ENCODE peak calls at places on chromosomes 3 and 15, in nine cellular contexts. One of them, this sample, is unnamed.

GRCh38 chr3:64063207-64063981 is 40.1 kb upstream of the PSMD6 start:
- DNase-seq in small intestine: no peak
- DNase-seq in NT2/D1: no peak
- DNase-seq in stomach: no peak
- DNase-seq in CD4-positive, CD25-positive, alpha-beta regulatory T cell: no peak
- DNase-seq in body of pancreas: no peak
- DNase-seq in HCT116: no peak
- DNase-seq in T-helper 17 cell: no peak
- DNase-seq in psoas muscle: no peak
- DNase-seq in this sample: no peak

GRCh38 chr3:133966954-133967353 is 62.8 kb downstream of the SLCO2A1 start:
- DNase-seq in small intestine: no peak
- DNase-seq in NT2/D1: peak; percentile 18
- DNase-seq in stomach: no peak
- DNase-seq in CD4-positive, CD25-positive, alpha-beta regulatory T cell: no peak
- DNase-seq in body of pancreas: no peak
- DNase-seq in HCT116: no peak
- DNase-seq in T-helper 17 cell: no peak
- DNase-seq in psoas muscle: no peak
- DNase-seq in this sample: no peak

GRCh38 chr3:128309026-128309425 is 155.7 kb downstream of the EEFSEC start:
- DNase-seq in small intestine: no peak
- DNase-seq in NT2/D1: no peak
- DNase-seq in stomach: no peak
- DNase-seq in CD4-positive, CD25-positive, alpha-beta regulatory T cell: no peak
- DNase-seq in body of pancreas: no peak
- DNase-seq in HCT116: no peak
- DNase-seq in T-helper 17 cell: no peak
- DNase-seq in psoas muscle: no peak
- DNase-seq in this sample: peak; percentile 8

GRCh38 chr3:106825962-106826605 is 551.2 kb upstream of the CCDC54 start:
- DNase-seq in small intestine: no peak
- DNase-seq in NT2/D1: no peak
- DNase-seq in stomach: no peak
- DNase-seq in CD4-positive, CD25-positive, alpha-beta regulatory T cell: no peak
- DNase-seq in body of pancreas: no peak
- DNase-seq in HCT116: no peak
- DNase-seq in T-helper 17 cell: no peak
- DNase-seq in psoas muscle: no peak
- DNase-seq in this sample: no peak

GRCh38 chr3:10495003-10495402 is 10.4 kb downstream of the ATP2B2 start:
- DNase-seq in small intestine: peak; percentile 61
- DNase-seq in NT2/D1: no peak
- DNase-seq in stomach: peak; percentile 51
- DNase-seq in CD4-positive, CD25-positive, alpha-beta regulatory T cell: no peak
- DNase-seq in body of pancreas: peak; percentile 76
- DNase-seq in HCT116: peak; percentile 58
- DNase-seq in T-helper 17 cell: no peak
- DNase-seq in psoas muscle: peak; percentile 60
- DNase-seq in this sample: peak; percentile 21

GRCh38 chr15:96348112-96349027 is 17.9 kb downstream of the NR2F2 start:
- DNase-seq in small intestine: no peak
- DNase-seq in NT2/D1: no peak
- DNase-seq in stomach: no peak
- DNase-seq in CD4-positive, CD25-positive, alpha-beta regulatory T cell: no peak
- DNase-seq in body of pancreas: no peak
- DNase-seq in HCT116: no peak
- DNase-seq in T-helper 17 cell: no peak
- DNase-seq in psoas muscle: no peak
- DNase-seq in this sample: peak; percentile 14

GRCh38 chr3:57778499-57778898 is 22.4 kb downstream of the SLMAP start:
- DNase-seq in small intestine: no peak
- DNase-seq in NT2/D1: no peak
- DNase-seq in stomach: no peak
- DNase-seq in CD4-positive, CD25-positive, alpha-beta regulatory T cell: no peak
- DNase-seq in body of pancreas: no peak
- DNase-seq in HCT116: no peak
- DNase-seq in T-helper 17 cell: no peak
- DNase-seq in psoas muscle: no peak
- DNase-seq in this sample: no peak

GRCh38 chr3:187368251-187368733 is at the start of gene RTP4:
- DNase-seq in small intestine: peak; percentile 91
- DNase-seq in NT2/D1: no peak
- DNase-seq in stomach: no peak
- DNase-seq in CD4-positive, CD25-positive, alpha-beta regulatory T cell: peak; percentile 5
- DNase-seq in body of pancreas: peak; percentile 9
- DNase-seq in HCT116: no peak
- DNase-seq in T-helper 17 cell: no peak
- DNase-seq in psoas muscle: no peak
- DNase-seq in this sample: peak; percentile 53

GRCh38 chr3:24680214-24680967 is 185.7 kb upstream of the THRB start:
- DNase-seq in small intestine: peak; percentile 53
- DNase-seq in NT2/D1: no peak
- DNase-seq in stomach: peak; percentile 66
- DNase-seq in CD4-positive, CD25-positive, alpha-beta regulatory T cell: no peak
- DNase-seq in body of pancreas: peak; percentile 62
- DNase-seq in HCT116: peak; percentile 42
- DNase-seq in T-helper 17 cell: no peak
- DNase-seq in psoas muscle: peak; percentile 84
- DNase-seq in this sample: peak; percentile 72

GRCh38 chr3:120773932-120774331 is 31.4 kb downstream of the GTF2E1 start:
- DNase-seq in small intestine: no peak
- DNase-seq in NT2/D1: no peak
- DNase-seq in stomach: no peak
- DNase-seq in CD4-positive, CD25-positive, alpha-beta regulatory T cell: no peak
- DNase-seq in body of pancreas: no peak
- DNase-seq in HCT116: no peak
- DNase-seq in T-helper 17 cell: no peak
- DNase-seq in psoas muscle: no peak
- DNase-seq in this sample: no peak

GRCh38 chr15:22904736-22905135 is 66.3 kb downstream of the NIPA2 start:
- DNase-seq in small intestine: no peak
- DNase-seq in NT2/D1: no peak
- DNase-seq in stomach: no peak
- DNase-seq in CD4-positive, CD25-positive, alpha-beta regulatory T cell: no peak
- DNase-seq in body of pancreas: peak; percentile 71
- DNase-seq in HCT116: no peak
- DNase-seq in T-helper 17 cell: no peak
- DNase-seq in psoas muscle: no peak
- DNase-seq in this sample: no peak

GRCh38 chr15:47725924-47726323 is 8.6 kb downstream of the SEMA6D start:
- DNase-seq in small intestine: no peak
- DNase-seq in NT2/D1: no peak
- DNase-seq in stomach: no peak
- DNase-seq in CD4-positive, CD25-positive, alpha-beta regulatory T cell: no peak
- DNase-seq in body of pancreas: peak; percentile 41
- DNase-seq in HCT116: no peak
- DNase-seq in T-helper 17 cell: no peak
- DNase-seq in psoas muscle: peak; percentile 69
- DNase-seq in this sample: no peak

GRCh38 chr3:107366766-107367165 is 10.5 kb upstream of the CCDC54 start:
- DNase-seq in small intestine: no peak
- DNase-seq in NT2/D1: no peak
- DNase-seq in stomach: no peak
- DNase-seq in CD4-positive, CD25-positive, alpha-beta regulatory T cell: no peak
- DNase-seq in body of pancreas: no peak
- DNase-seq in HCT116: no peak
- DNase-seq in T-helper 17 cell: no peak
- DNase-seq in psoas muscle: no peak
- DNase-seq in this sample: no peak

GRCh38 chr15:20644026-20644425 is 102.4 kb upstream of the GOLGA6L6 start:
- DNase-seq in small intestine: no peak
- DNase-seq in NT2/D1: no peak
- DNase-seq in stomach: no peak
- DNase-seq in CD4-positive, CD25-positive, alpha-beta regulatory T cell: no peak
- DNase-seq in body of pancreas: no peak
- DNase-seq in HCT116: no peak
- DNase-seq in T-helper 17 cell: no peak
- DNase-seq in psoas muscle: peak; percentile 46
- DNase-seq in this sample: no peak
- H3K9me3 ChIP-seq in small intestine: no peaks in the 10 kb centered on the region
- H3K9me3 ChIP-seq in NT2/D1: no peaks in the 10 kb centered on the region
- H3K9me3 ChIP-seq in stomach: no peaks in the 10 kb centered on the region
- H3K9me3 ChIP-seq in CD4-positive, CD25-positive, alpha-beta regulatory T cell: no peaks in the 10 kb centered on the region
- H3K9me3 ChIP-seq in body of pancreas: no peaks in the 10 kb centered on the region
- H3K9me3 ChIP-seq in HCT116: peaks cover 20% of the 10 kb centered on the region
- H3K9me3 ChIP-seq in T-helper 17 cell: no peaks in the 10 kb centered on the region
- H3K9me3 ChIP-seq in psoas muscle: no peaks in the 10 kb centered on the region
- H3K9me3 ChIP-seq in this sample: no peaks in the 10 kb centered on the region

GRCh38 chr15:26455828-26456227 is 317.0 kb downstream of the GABRB3 start:
- DNase-seq in small intestine: no peak
- DNase-seq in NT2/D1: no peak
- DNase-seq in stomach: no peak
- DNase-seq in CD4-positive, CD25-positive, alpha-beta regulatory T cell: no peak
- DNase-seq in body of pancreas: no peak
- DNase-seq in HCT116: no peak
- DNase-seq in T-helper 17 cell: no peak
- DNase-seq in psoas muscle: no peak
- DNase-seq in this sample: no peak
- H3K9me3 ChIP-seq in small intestine: peaks cover 3% of the 10 kb centered on the region
- H3K9me3 ChIP-seq in NT2/D1: peaks cover 12% of the 10 kb centered on the region
- H3K9me3 ChIP-seq in stomach: peaks cover 54% of the 10 kb centered on the region
- H3K9me3 ChIP-seq in CD4-positive, CD25-positive, alpha-beta regulatory T cell: peaks cover 38% of the 10 kb centered on the region
- H3K9me3 ChIP-seq in body of pancreas: no peaks in the 10 kb centered on the region
- H3K9me3 ChIP-seq in HCT116: peaks cover 59% of the 10 kb centered on the region
- H3K9me3 ChIP-seq in T-helper 17 cell: no peaks in the 10 kb centered on the region
- H3K9me3 ChIP-seq in psoas muscle: no peaks in the 10 kb centered on the region
- H3K9me3 ChIP-seq in this sample: peaks cover 5% of the 10 kb centered on the region

DNA sequence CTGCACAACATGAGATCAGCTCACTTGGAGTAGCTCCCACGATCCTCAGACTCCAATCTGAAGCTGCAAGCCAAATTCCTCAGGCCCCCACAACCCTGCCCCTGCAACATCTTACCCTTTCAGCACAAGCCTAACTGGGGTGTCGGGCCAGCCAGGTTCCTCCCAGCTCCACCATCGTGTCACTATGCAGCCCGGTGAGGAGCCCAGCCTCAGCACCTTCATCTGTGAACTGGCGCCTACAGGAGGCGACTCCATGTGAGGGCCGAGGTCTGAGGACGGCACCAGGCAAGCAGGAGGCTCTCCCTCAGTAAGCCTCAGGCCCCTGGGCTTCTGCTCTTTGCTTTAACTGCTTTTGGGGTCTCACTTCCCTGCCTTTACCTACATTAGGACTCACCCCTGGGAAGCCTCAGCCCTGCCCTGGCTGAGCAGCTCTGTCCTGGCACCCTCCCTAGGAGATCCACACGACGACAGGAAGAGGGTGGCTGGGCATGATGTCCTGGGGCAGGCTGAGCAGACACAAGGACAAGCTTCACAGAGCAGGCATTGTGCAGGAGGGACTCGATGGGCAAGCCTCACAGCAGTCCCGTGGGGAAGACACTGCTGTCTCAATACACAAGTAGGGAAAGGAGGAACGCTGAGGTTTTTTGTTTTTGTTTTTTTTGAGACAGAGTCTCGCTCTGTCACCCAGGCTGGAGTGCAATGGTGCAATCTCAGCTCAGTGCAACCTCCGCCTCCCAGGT is 104.6 kb downstream of the ADAMTS17 start:
- DNase-seq in small intestine: no peak
- DNase-seq in NT2/D1: no peak
- DNase-seq in stomach: no peak
- DNase-seq in CD4-positive, CD25-positive, alpha-beta regulatory T cell: no peak
- DNase-seq in body of pancreas: no peak
- DNase-seq in HCT116: no peak
- DNase-seq in T-helper 17 cell: no peak
- DNase-seq in psoas muscle: no peak
- DNase-seq in this sample: no peak
- H3K9me3 ChIP-seq in small intestine: no peaks in the 10 kb centered on the region
- H3K9me3 ChIP-seq in NT2/D1: no peaks in the 10 kb centered on the region
- H3K9me3 ChIP-seq in stomach: no peaks in the 10 kb centered on the region
- H3K9me3 ChIP-seq in CD4-positive, CD25-positive, alpha-beta regulatory T cell: no peaks in the 10 kb centered on the region
- H3K9me3 ChIP-seq in body of pancreas: no peaks in the 10 kb centered on the region
- H3K9me3 ChIP-seq in HCT116: no peaks in the 10 kb centered on the region
- H3K9me3 ChIP-seq in T-helper 17 cell: no peaks in the 10 kb centered on the region
- H3K9me3 ChIP-seq in psoas muscle: no peaks in the 10 kb centered on the region
- H3K9me3 ChIP-seq in this sample: no peaks in the 10 kb centered on the region

DNA sequence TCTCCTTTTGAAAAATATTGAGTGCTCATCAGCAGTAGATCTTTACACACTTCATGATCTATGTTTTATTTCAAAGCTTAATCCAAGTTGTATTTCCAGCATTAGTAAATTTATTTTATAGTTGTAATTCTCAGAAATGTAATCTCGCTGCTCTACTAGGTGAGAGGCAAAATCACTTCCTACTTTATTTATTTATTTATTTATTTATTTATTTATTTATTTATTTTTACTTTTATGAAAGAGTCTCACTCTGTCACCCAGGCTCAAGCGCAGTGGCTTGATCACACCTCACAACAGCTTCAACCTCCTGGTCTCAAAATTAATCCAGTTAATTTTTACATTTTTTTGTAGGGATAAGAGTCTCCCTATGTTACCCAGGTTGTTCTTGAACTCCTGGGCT is 127.9 kb downstream of the CHL1 start:
- DNase-seq in small intestine: no peak
- DNase-seq in NT2/D1: no peak
- DNase-seq in stomach: no peak
- DNase-seq in CD4-positive, CD25-positive, alpha-beta regulatory T cell: no peak
- DNase-seq in body of pancreas: no peak
- DNase-seq in HCT116: no peak
- DNase-seq in T-helper 17 cell: no peak
- DNase-seq in psoas muscle: no peak
- DNase-seq in this sample: no peak
- H3K9me3 ChIP-seq in small intestine: no peaks in the 10 kb centered on the region
- H3K9me3 ChIP-seq in NT2/D1: no peaks in the 10 kb centered on the region
- H3K9me3 ChIP-seq in stomach: no peaks in the 10 kb centered on the region
- H3K9me3 ChIP-seq in CD4-positive, CD25-positive, alpha-beta regulatory T cell: no peaks in the 10 kb centered on the region
- H3K9me3 ChIP-seq in body of pancreas: no peaks in the 10 kb centered on the region
- H3K9me3 ChIP-seq in HCT116: peaks cover 7% of the 10 kb centered on the region
- H3K9me3 ChIP-seq in T-helper 17 cell: no peaks in the 10 kb centered on the region
- H3K9me3 ChIP-seq in psoas muscle: no peaks in the 10 kb centered on the region
- H3K9me3 ChIP-seq in this sample: no peaks in the 10 kb centered on the region

DNA sequence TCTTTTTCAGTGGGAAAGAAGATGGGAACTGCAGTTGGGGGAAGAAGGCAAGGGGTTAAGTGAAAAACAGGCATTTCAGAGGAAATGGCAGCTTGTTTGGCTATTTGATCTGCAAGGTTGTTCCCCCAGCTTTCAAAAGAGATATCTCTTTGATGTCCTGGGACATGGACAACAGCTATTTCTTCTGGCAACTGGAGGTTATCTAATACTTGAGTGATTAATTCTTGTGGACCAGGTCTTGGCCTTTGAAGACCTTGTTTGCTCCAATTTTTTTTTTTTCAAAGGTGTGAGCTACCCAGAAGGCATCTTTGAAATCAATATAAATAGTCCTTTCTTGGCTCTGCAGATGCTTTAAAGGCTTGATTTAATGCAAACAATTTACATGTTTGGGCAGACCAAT is 51.5 kb downstream of the KATNBL1 start:
- DNase-seq in small intestine: no peak
- DNase-seq in NT2/D1: no peak
- DNase-seq in stomach: no peak
- DNase-seq in CD4-positive, CD25-positive, alpha-beta regulatory T cell: no peak
- DNase-seq in body of pancreas: no peak
- DNase-seq in HCT116: no peak
- DNase-seq in T-helper 17 cell: no peak
- DNase-seq in psoas muscle: no peak
- DNase-seq in this sample: no peak
- H3K9me3 ChIP-seq in small intestine: peaks cover 3% of the 10 kb centered on the region
- H3K9me3 ChIP-seq in NT2/D1: peaks cover 59% of the 10 kb centered on the region
- H3K9me3 ChIP-seq in stomach: peaks cover 49% of the 10 kb centered on the region
- H3K9me3 ChIP-seq in CD4-positive, CD25-positive, alpha-beta regulatory T cell: peaks cover 45% of the 10 kb centered on the region
- H3K9me3 ChIP-seq in body of pancreas: no peaks in the 10 kb centered on the region
- H3K9me3 ChIP-seq in HCT116: peaks cover 53% of the 10 kb centered on the region
- H3K9me3 ChIP-seq in T-helper 17 cell: peaks cover 10% of the 10 kb centered on the region
- H3K9me3 ChIP-seq in psoas muscle: peaks cover 5% of the 10 kb centered on the region
- H3K9me3 ChIP-seq in this sample: no peaks in the 10 kb centered on the region

This sample was measured in colonic mucosa.